ENCODE peak calls at places on chromosomes 5 and 9, in four cellular contexts. L, U, G and W are unnamed samples.

GRCh38 chr5:26649000-26649399 is 389.4 kb downstream of the CDH9 start:
- DNase-seq in G (no peak), U (no peak), L (no peak), W (no peak)

GRCh38 chr5:27311544-27311943 is 273.2 kb upstream of the CDH9 start:
- DNase-seq in G (no peak), U (no peak), L (no peak), W (peak)

GRCh38 chr9:28120241-28121025 is 547.2 kb upstream of the C9orf72 start:
- DNase-seq in L (no peak), U (no peak), G (no peak), W (no peak)

GRCh38 chr5:91362935-91363334 is 20.2 kb downstream of the ARRDC3 start:
- DNase-seq in L (no peak), G (no peak), U (no peak), W (no peak)

GRCh38 chr5:106876665-106877194 is 794.0 kb downstream of the EFNA5 start:
- DNase-seq in L (no peak), U (no peak), G (no peak), W (no peak)

GRCh38 chr9:114409103-114409780 is 21.5 kb upstream of the AKNA start:
- DNase-seq in G (no peak), U (no peak), L (no peak), W (no peak)

GRCh38 chr5:65776707-65777141 is 54.7 kb downstream of the NLN start:
- DNase-seq in U (no peak), L (no peak), G (no peak), W (no peak)

GRCh38 chr9:114899461-114899860 is 30.9 kb downstream of the TNFSF8 start:
- DNase-seq in G (no peak), L (no peak), U (no peak), W (no peak)

GRCh38 chr5:179318193-179318955 is 26.9 kb downstream of the ADAMTS2 start:
- DNase-seq in G (peak), L (no peak), U (no peak), W (peak)

GRCh38 chr5:138139776-138140080 is 500 bp upstream of the NME5 start:
- DNase-seq in L (no peak), U (no peak), G (no peak), W (no peak)

GRCh38 chr5:56814361-56814962 is 887 bp upstream of the MAP3K1 start:
- DNase-seq in L (no peak), U (no peak), G (peak), W (peak)

GRCh38 chr5:157603333-157604190 is 28.0 kb upstream of the ADAM19 start:
- DNase-seq in U (no peak), L (peak), G (no peak), W (peak)

GRCh38 chr9:69812068-69813000 is 8.3 kb upstream of the CFAP95 start:
- DNase-seq in G (no peak), U (no peak), L (no peak), W (no peak)

GRCh38 chr5:5165541-5166002 is 25.4 kb downstream of the ADAMTS16 start:
- DNase-seq in U (no peak), L (no peak), G (no peak), W (no peak)

GRCh38 chr5:56152437-56152836 is 80.7 kb downstream of the ANKRD55 start:
- DNase-seq in U (no peak), G (no peak), L (no peak), W (no peak)

GRCh38 chr5:32277782-32278181 is 35.0 kb downstream of the MTMR12 start:
- DNase-seq in G (no peak), L (no peak), U (no peak), W (no peak)

GRCh38 chr9:133368249-133368881 is 7.5 kb downstream of the SURF4 start:
- DNase-seq in G (no peak), U (no peak), L (no peak), W (peak)

GRCh38 chr5:128706269-128706668 is 168.2 kb upstream of the FBN2 start:
- DNase-seq in U (no peak), G (no peak), L (no peak), W (no peak)

GRCh38 chr9:130268521-130269131 is 3.1 kb downstream of the HMCN2 start:
- DNase-seq in G (no peak), L (no peak), U (peak), W (no peak)

GRCh38 chr5:55985181-55985580 is 9.6 kb downstream of the IL6ST start:
- DNase-seq in G (no peak), L (no peak), U (no peak), W (no peak)

GRCh38 chr9:72399391-72399790 is 34.4 kb upstream of the ZFAND5 start:
- DNase-seq in G (no peak), L (no peak), U (no peak), W (no peak)

GRCh38 chr9:120710110-120710981 is 3.9 kb downstream of the MEGF9 start:
- DNase-seq in L (no peak), U (peak), G (no peak), W (peak)

GRCh38 chr5:157799578-157799977 is 56.1 kb downstream of the LSM11 start:
- DNase-seq in U (no peak), L (no peak), G (no peak), W (no peak)

GRCh38 chr9:130179508-130179907 is 7.3 kb downstream of the NCS1 start:
- DNase-seq in L (no peak), U (no peak), G (no peak), W (no peak)

GRCh38 chr9:82555408-82555807 is 507.5 kb downstream of the RASEF start:
- DNase-seq in G (no peak), U (no peak), L (no peak), W (no peak)

GRCh38 chr9:21710792-21711191 is 91.6 kb upstream of the MTAP start:
- DNase-seq in U (no peak), G (no peak), L (no peak), W (no peak)

GRCh38 chr9:110828148-110828730 is 159.6 kb downstream of the MUSK start:
- DNase-seq in U (peak), G (no peak), L (no peak), W (peak)

GRCh38 chr5:78293856-78294249 is 645 bp downstream of the AP3B1 start:
- DNase-seq in U (no peak), L (no peak), G (no peak), W (no peak)

GRCh38 chr5:143014017-143014651 is 244.0 kb downstream of the ARHGAP26 start:
- DNase-seq in U (no peak), G (peak), L (no peak), W (peak)

GRCh38 chr5:9624196-9624947 is 5.8 kb downstream of the TAS2R1 start:
- DNase-seq in U (no peak), G (no peak), L (no peak), W (peak)

GRCh38 chr5:15354011-15354410 is 146.0 kb upstream of the FBXL7 start:
- DNase-seq in G (no peak), U (no peak), L (peak), W (no peak)

GRCh38 chr5:139903805-139904565 is 108.4 kb downstream of the PSD2 start:
- DNase-seq in U (peak), G (peak), L (no peak), W (no peak)

GRCh38 chr9:108389056-108389455 is 466.7 kb downstream of the ACTL7B start:
- DNase-seq in G (no peak), L (no peak), U (no peak), W (no peak)